ENCODE peak calls at places on chromosomes 7 and 10, in five cellular contexts. S is A549, M is GM12878, K is HepG2, J is K562. I is an unnamed sample. For H3K4me1, the result is how much of the 10 kb centered on the place peaks cover.

GRCh38 chr7:135074096-135074495 is 73.8 kb upstream of the TMEM140 start:
- DNase-seq in S (no peak), M (no peak), K (no peak), J (no peak), I (no peak)

GRCh38 chr10:72567884-72568283 is 58.0 kb downstream of the MICU1 start:
- DNase-seq in S (peak), M (no peak), K (peak), J (peak), I (peak)

GRCh38 chr7:27677912-27678612 is 15.4 kb upstream of the HIBADH start:
- DNase-seq in S (peak), M (no peak), K (peak), J (peak), I (no peak)

GRCh38 chr7:13042605-13043236 is 355.3 kb downstream of the ARL4A start:
- DNase-seq in S (peak), M (no peak), K (peak), J (no peak), I (no peak)

GRCh38 chr7:116548506-116548905 is 23.7 kb downstream of the CAV1 start:
- DNase-seq in S (no peak), M (peak), K (no peak), J (no peak), I (no peak)

GRCh38 chr7:45569290-45569685 is 4.9 kb upstream of the ADCY1 start:
- DNase-seq in S (no peak), M (no peak), K (no peak), J (no peak), I (no peak)

GRCh38 chr10:124874-125273 is 10.4 kb upstream of the ZMYND11 start:
- DNase-seq in S (no peak), M (no peak), K (no peak), J (no peak), I (no peak)

GRCh38 chr7:101924171-101924570 is 106.7 kb downstream of the CUX1 start:
- DNase-seq in S (no peak), M (no peak), K (no peak), J (no peak), I (no peak)

GRCh38 chr7:52271663-52272062 is 763.8 kb upstream of the POM121L12 start:
- DNase-seq in S (no peak), M (no peak), K (no peak), J (no peak), I (no peak)

GRCh38 chr7:151795168-151795754 is 81.7 kb downstream of the PRKAG2 start:
- DNase-seq in S (no peak), M (no peak), K (no peak), J (no peak), I (no peak)

GRCh38 chr10:80464557-80465466 is 10.7 kb downstream of the TSPAN14 start:
- DNase-seq in S (no peak), M (no peak), K (peak), J (peak), I (peak)

GRCh38 chr7:142620375-142620774 is 128.9 kb upstream of the PRSS1 start:
- DNase-seq in S (no peak), M (no peak), K (no peak), J (no peak), I (no peak)

GRCh38 chr10:61389887-61390286 is 63.3 kb downstream of the TMEM26 start:
- DNase-seq in S (no peak), M (no peak), K (no peak), J (no peak), I (no peak)

GRCh38 chr10:21989453-21990154 is 13.9 kb downstream of the DNAJC1 start:
- DNase-seq in S (peak), M (no peak), K (peak), J (peak), I (peak)

GRCh38 chr10:20195076-20195475 is 378.8 kb downstream of the PLXDC2 start:
- DNase-seq in S (no peak), M (no peak), K (no peak), J (no peak), I (no peak)

GRCh38 chr10:71270301-71270777 is 48.7 kb upstream of the SLC29A3 start:
- DNase-seq in S (peak), M (no peak), K (peak), J (peak), I (peak)

GRCh38 chr10:106615081-106615480 is 549.4 kb downstream of the SORCS1 start:
- DNase-seq in S (no peak), M (no peak), K (no peak), J (no peak), I (peak)

GRCh38 chr10:113585949-113586348 is 33.1 kb downstream of the HABP2 start:
- DNase-seq in S (peak), M (no peak), K (peak), J (peak), I (no peak)

GRCh38 chr7:77995717-77996116 is 197.1 kb downstream of the PHTF2 start:
- DNase-seq in S (peak), M (no peak), K (peak), J (peak), I (peak)

GRCh38 chr10:33183658-33184057 is 150.8 kb downstream of the NRP1 start:
- DNase-seq in S (no peak), M (no peak), K (no peak), J (no peak), I (no peak)

GRCh38 chr7:16644157-16644556 is 1.4 kb downstream of the ANKMY2 start:
- DNase-seq in S (no peak), M (no peak), K (no peak), J (no peak), I (no peak)

GRCh38 chr7:19970514-19970913 is 197.1 kb upstream of the TMEM196 start:
- DNase-seq in S (no peak), M (no peak), K (no peak), J (no peak), I (no peak)

GRCh38 chr10:70579234-70580002 is 23.1 kb downstream of the PRF1 start:
- DNase-seq in S (no peak), M (peak), K (no peak), J (peak), I (no peak)

GRCh38 chr7:20219446-20220292 is 2.5 kb upstream of the MACC1 start:
- DNase-seq in S (peak), M (peak), K (peak), J (peak), I (peak)

GRCh38 chr7:33986951-33987948 is 81.9 kb downstream of the BMPER start:
- DNase-seq in S (peak), M (no peak), K (peak), J (no peak), I (no peak)

GRCh38 chr7:157627033-157627432 is 290.2 kb downstream of the DNAJB6 start:
- DNase-seq in S (no peak), M (no peak), K (no peak), J (no peak), I (no peak)

GRCh38 chr7:2825595-2826227 is 18.4 kb downstream of the GNA12 start:
- DNase-seq in S (no peak), M (no peak), K (no peak), J (no peak), I (peak)

GRCh38 chr10:102752266-102752930 is 8.7 kb downstream of the WBP1L start:
- DNase-seq in S (no peak), M (no peak), K (peak), J (no peak), I (no peak)

GRCh38 chr7:101813414-101814019 is 3.9 kb upstream of the CUX1 start:
- DNase-seq in S (no peak), M (no peak), K (no peak), J (no peak), I (no peak)

GRCh38 chr10:121899727-121900126 is 28.1 kb downstream of the ATE1 start:
- DNase-seq in S (no peak), M (no peak), K (no peak), J (no peak), I (no peak)

GRCh38 chr7:116166167-116166566 is 44.2 kb upstream of the TES start:
- DNase-seq in S (no peak), M (no peak), K (no peak), J (no peak), I (no peak)

GRCh38 chr10:133109736-133110532 is 22.2 kb downstream of the ADGRA1 start:
- DNase-seq in S (peak), M (no peak), K (no peak), J (no peak), I (no peak)

GRCh38 chr7:8564296-8564695 is 130.9 kb downstream of the NXPH1 start:
- DNase-seq in S (no peak), M (no peak), K (no peak), J (no peak), I (no peak)

GRCh38 chr7:28853834-28854749 is 104.0 kb downstream of the TRIL start:
- DNase-seq in S (peak), M (peak), K (peak), J (peak), I (peak)

GRCh38 chr7:79922894-79923293 is 211.7 kb upstream of the GNAI1 start:
- DNase-seq in S (no peak), M (no peak), K (no peak), J (no peak), I (no peak)

DNA sequence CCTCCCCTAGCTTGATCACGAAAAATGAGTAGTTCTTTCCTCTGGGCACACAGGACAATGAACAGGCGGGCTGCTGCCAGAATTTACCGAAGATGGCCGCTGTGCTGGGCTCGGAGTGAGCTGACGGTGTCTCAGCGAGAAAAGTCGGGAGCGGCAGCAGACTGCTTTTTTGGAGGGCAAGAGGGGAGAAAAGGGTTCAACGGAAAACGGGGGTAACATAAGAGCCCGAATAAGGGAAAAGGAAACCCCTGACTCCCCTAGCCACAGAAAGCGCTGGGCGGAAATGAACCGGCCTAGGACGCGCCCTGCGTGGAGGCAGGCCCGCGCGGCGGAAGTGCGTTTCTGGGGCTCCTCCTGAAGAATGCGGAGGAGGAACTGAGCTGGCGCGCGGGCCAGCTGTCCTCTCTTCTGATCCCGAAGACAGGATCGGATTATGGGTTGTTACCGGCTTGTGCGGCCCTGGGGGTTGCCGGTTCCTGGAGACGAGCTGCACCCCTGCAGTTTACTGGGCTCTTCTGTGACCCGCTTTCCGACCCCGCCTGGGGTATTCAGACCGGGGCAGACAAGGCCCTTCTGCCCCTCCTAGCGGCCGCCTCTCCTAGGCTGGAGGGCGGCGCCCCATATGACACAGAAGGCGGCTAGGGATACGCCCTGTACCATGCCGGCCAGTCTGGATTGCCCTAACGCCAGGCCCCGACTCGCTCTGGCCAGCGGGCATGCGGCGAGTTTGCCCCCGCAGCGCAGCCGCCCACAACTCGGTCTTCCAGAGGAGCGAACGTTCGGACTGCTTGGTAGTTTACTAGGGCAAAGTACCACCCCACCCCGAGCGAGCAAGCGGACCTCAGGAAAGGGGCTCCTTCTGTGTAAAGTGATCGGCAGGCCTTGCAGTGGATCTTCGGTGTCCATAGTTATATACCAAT is 30.1 kb upstream of the KMT2E start:
- DNase-seq in S (peak), M (peak), K (peak), J (peak), I (peak)
- H3K4me1 ChIP-seq in S (under half), M (under half), K (under half), J (under half), I (half or more)

GRCh38 chr10:51983481-51983880 is 284.1 kb upstream of the CSTF2T start:
- DNase-seq in S (no peak), M (no peak), K (no peak), J (no peak), I (peak)
- TF ChIP-seq JUNB in S (no peak), M (no peak), K (no peak), J (no peak), I (no peak)

GRCh38 chr7:128936798-128937197 is 929 bp upstream of the IRF5 start:
- DNase-seq in S (no peak), M (no peak), K (no peak), J (no peak), I (no peak)
- H3K4me1 ChIP-seq in S (under half), M (half or more), K (half or more), J (under half), I (under half)

DNA sequence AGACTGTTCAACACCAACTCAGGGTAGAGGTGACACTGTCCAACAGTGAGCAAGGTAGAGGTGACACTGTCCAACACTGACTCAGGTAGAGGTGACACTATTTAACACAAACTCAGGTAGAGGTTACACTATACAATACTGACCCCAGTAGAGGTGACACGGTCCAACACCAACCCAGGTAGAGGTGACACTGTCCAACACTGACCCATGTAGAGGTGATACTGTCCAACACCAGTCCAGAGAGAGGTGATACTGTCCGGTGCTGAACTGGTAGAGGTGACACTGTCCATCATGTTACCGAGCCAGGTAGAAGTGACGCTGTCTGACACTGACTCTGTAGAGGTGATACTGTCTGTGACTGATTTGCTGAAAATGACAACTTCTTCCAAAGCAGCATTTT is 102.4 kb downstream of the GATA3 start:
- DNase-seq in S (no peak), M (no peak), K (no peak), J (no peak), I (no peak)
- TF ChIP-seq JUNB in S (no peak), M (no peak), K (no peak), J (no peak), I (no peak)

DNA sequence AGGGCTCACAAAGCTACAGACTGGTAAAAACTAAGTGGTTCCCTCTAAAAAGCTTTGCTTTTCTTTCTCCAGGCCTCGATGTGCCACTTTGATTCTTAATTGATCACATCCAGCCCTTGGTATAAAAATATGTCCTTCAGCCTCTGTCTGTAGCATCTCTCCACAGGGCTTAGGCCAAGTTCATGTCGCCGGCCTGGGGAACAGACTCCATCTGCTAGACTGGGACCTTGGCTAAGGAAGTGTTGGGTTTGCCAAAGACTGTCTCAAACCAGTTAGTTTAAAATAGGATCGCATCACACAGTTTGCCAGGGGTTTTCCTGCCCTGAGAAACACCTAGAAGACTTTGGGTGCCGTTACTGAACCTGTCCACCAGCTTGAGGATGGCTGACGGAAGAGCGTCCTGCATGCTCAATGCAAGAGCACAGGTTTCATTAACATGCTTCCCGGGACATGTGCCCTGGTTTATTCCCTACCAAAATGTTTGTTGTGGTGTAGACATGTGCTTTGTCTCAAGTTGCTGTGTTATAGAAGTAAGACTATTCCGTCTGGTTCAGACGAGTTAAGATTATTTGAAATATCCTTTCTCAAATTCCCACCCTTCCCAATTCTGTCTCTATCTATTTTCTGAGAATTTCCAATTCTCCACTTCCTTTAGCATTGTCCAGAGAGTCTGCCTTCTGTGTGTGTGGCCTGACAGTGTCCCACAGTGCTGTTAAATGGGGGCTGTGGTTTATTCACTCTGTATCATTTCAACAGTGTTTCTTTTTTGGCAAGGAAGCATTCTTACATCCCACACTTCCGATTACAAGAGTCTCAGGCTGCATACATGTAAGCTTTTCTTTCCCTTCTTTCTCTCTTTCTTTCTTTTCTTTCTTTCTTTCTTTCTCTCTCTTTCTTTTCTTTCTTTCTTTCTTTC is 334.7 kb downstream of the INHBA start:
- DNase-seq in S (no peak), M (no peak), K (no peak), J (no peak), I (no peak)
- H3K4me1 ChIP-seq in S (under half), M (under half), K (under half), J (under half), I (under half)